ENCODE peak calls at places on chromosomes 6 and 20, in four cellular contexts. One of them, this sample, is unnamed.

GRCh38 chr6:84227044-84227433 is 404 bp downstream of the CEP162 start:
- DNase-seq in cardiac muscle cell: peak; percentile 23
- DNase-seq in cardiac fibroblast: peak; percentile 5
- DNase-seq in mesothelial cell of epicardium: no peak
- DNase-seq in this sample: no peak

GRCh38 chr20:38935285-38935684 is 9.1 kb downstream of the FAM83D start:
- DNase-seq in cardiac muscle cell: no peak
- DNase-seq in cardiac fibroblast: peak; percentile 58
- DNase-seq in mesothelial cell of epicardium: no peak
- DNase-seq in this sample: peak; percentile 62

GRCh38 chr6:122438975-122439374 is 32.6 kb downstream of the SERINC1 start:
- DNase-seq in cardiac muscle cell: no peak
- DNase-seq in cardiac fibroblast: no peak
- DNase-seq in mesothelial cell of epicardium: no peak
- DNase-seq in this sample: no peak

GRCh38 chr6:64547594-64548268 is 912.1 kb downstream of the PHF3 start:
- DNase-seq in cardiac muscle cell: no peak
- DNase-seq in cardiac fibroblast: no peak
- DNase-seq in mesothelial cell of epicardium: no peak
- DNase-seq in this sample: no peak

GRCh38 chr20:54479138-54479906 is 3.9 kb downstream of the DOK5 start:
- DNase-seq in cardiac muscle cell: peak; percentile 10
- DNase-seq in cardiac fibroblast: no peak
- DNase-seq in mesothelial cell of epicardium: no peak
- DNase-seq in this sample: peak; percentile 4

GRCh38 chr6:45472383-45472782 is 94.6 kb upstream of the SUPT3H start:
- DNase-seq in cardiac muscle cell: no peak
- DNase-seq in cardiac fibroblast: peak; percentile 60
- DNase-seq in mesothelial cell of epicardium: no peak
- DNase-seq in this sample: no peak

GRCh38 chr20:50101900-50102299 is 11.1 kb downstream of the UBE2V1 start:
- DNase-seq in cardiac muscle cell: no peak
- DNase-seq in cardiac fibroblast: no peak
- DNase-seq in mesothelial cell of epicardium: no peak
- DNase-seq in this sample: no peak

GRCh38 chr6:3292431-3293197 is 33.9 kb downstream of the PSMG4 start:
- DNase-seq in cardiac muscle cell: no peak
- DNase-seq in cardiac fibroblast: no peak
- DNase-seq in mesothelial cell of epicardium: no peak
- DNase-seq in this sample: no peak

GRCh38 chr20:48919882-48920526 is 1.5 kb upstream of the ARFGEF2 start:
- DNase-seq in cardiac muscle cell: no peak
- DNase-seq in cardiac fibroblast: no peak
- DNase-seq in mesothelial cell of epicardium: no peak
- DNase-seq in this sample: no peak

GRCh38 chr6:138307816-138308727 is 69.6 kb upstream of the SMIM28 start:
- DNase-seq in cardiac muscle cell: no peak
- DNase-seq in cardiac fibroblast: peak; percentile 29
- DNase-seq in mesothelial cell of epicardium: peak; percentile 53
- DNase-seq in this sample: peak; percentile 16

GRCh38 chr6:123570813-123571684 is 65.7 kb downstream of the TRDN start:
- DNase-seq in cardiac muscle cell: no peak
- DNase-seq in cardiac fibroblast: no peak
- DNase-seq in mesothelial cell of epicardium: no peak
- DNase-seq in this sample: no peak

GRCh38 chr6:40054602-40055001 is 120.3 kb upstream of the MOCS1 start:
- DNase-seq in cardiac muscle cell: no peak
- DNase-seq in cardiac fibroblast: no peak
- DNase-seq in mesothelial cell of epicardium: no peak
- DNase-seq in this sample: no peak

GRCh38 chr6:52050051-52050405 is 37.4 kb downstream of the PKHD1 start:
- DNase-seq in cardiac muscle cell: no peak
- DNase-seq in cardiac fibroblast: no peak
- DNase-seq in mesothelial cell of epicardium: no peak
- DNase-seq in this sample: no peak

GRCh38 chr6:52046456-52046855 is 41.0 kb downstream of the PKHD1 start:
- DNase-seq in cardiac muscle cell: no peak
- DNase-seq in cardiac fibroblast: no peak
- DNase-seq in mesothelial cell of epicardium: no peak
- DNase-seq in this sample: no peak

GRCh38 chr6:52053038-52053704 is 34.2 kb downstream of the PKHD1 start:
- DNase-seq in cardiac muscle cell: no peak
- DNase-seq in cardiac fibroblast: no peak
- DNase-seq in mesothelial cell of epicardium: no peak
- DNase-seq in this sample: no peak

GRCh38 chr6:52045033-52045432 is 42.4 kb downstream of the PKHD1 start:
- DNase-seq in cardiac muscle cell: no peak
- DNase-seq in cardiac fibroblast: no peak
- DNase-seq in mesothelial cell of epicardium: no peak
- DNase-seq in this sample: no peak

GRCh38 chr6:52049252-52050050 is 38.0 kb downstream of the PKHD1 start:
- DNase-seq in cardiac muscle cell: peak; percentile 55
- DNase-seq in cardiac fibroblast: peak; percentile 59
- DNase-seq in mesothelial cell of epicardium: no peak
- DNase-seq in this sample: peak; percentile 50
- TF ChIP-seq CTCF in cardiac muscle cell: peak; percentile 70
- TF ChIP-seq CTCF in cardiac fibroblast: peak; percentile 57
- TF ChIP-seq CTCF in mesothelial cell of epicardium: peak; percentile 57
- TF ChIP-seq CTCF in this sample: peak; percentile 49

GRCh38 chr6:107536183-107536582 is 46.3 kb downstream of the SOBP start:
- DNase-seq in cardiac muscle cell: peak; percentile 83
- DNase-seq in cardiac fibroblast: no peak
- DNase-seq in mesothelial cell of epicardium: no peak
- DNase-seq in this sample: no peak
- TF ChIP-seq CTCF in cardiac muscle cell: no peak
- TF ChIP-seq CTCF in cardiac fibroblast: no peak
- TF ChIP-seq CTCF in mesothelial cell of epicardium: no peak
- TF ChIP-seq CTCF in this sample: no peak

GRCh38 chr6:157952751-157953479 is 28.7 kb upstream of the SYNJ2 start:
- DNase-seq in cardiac muscle cell: no peak
- DNase-seq in cardiac fibroblast: peak; percentile 34
- DNase-seq in mesothelial cell of epicardium: no peak
- DNase-seq in this sample: peak; percentile 33

GRCh38 chr6:157954150-157955117 is 27.2 kb upstream of the SYNJ2 start:
- DNase-seq in cardiac muscle cell: no peak
- DNase-seq in cardiac fibroblast: peak; percentile 54
- DNase-seq in mesothelial cell of epicardium: no peak
- DNase-seq in this sample: no peak

GRCh38 chr6:157955675-157956074 is 26.0 kb upstream of the SYNJ2 start:
- DNase-seq in cardiac muscle cell: no peak
- DNase-seq in cardiac fibroblast: no peak
- DNase-seq in mesothelial cell of epicardium: no peak
- DNase-seq in this sample: no peak

GRCh38 chr6:157953580-157954091 is 28.0 kb upstream of the SYNJ2 start:
- DNase-seq in cardiac muscle cell: no peak
- DNase-seq in cardiac fibroblast: peak; percentile 18
- DNase-seq in mesothelial cell of epicardium: no peak
- DNase-seq in this sample: no peak

GRCh38 chr6:157951828-157952227 is 29.8 kb upstream of the SYNJ2 start:
- DNase-seq in cardiac muscle cell: no peak
- DNase-seq in cardiac fibroblast: no peak
- DNase-seq in mesothelial cell of epicardium: no peak
- DNase-seq in this sample: no peak
- TF ChIP-seq CTCF in cardiac muscle cell: no peak
- TF ChIP-seq CTCF in cardiac fibroblast: no peak
- TF ChIP-seq CTCF in mesothelial cell of epicardium: no peak
- TF ChIP-seq CTCF in this sample: no peak

GRCh38 chr6:6907286-6907685 is 200.5 kb upstream of the RREB1 start:
- DNase-seq in cardiac muscle cell: no peak
- DNase-seq in cardiac fibroblast: no peak
- DNase-seq in mesothelial cell of epicardium: no peak
- DNase-seq in this sample: no peak
- TF ChIP-seq CTCF in cardiac muscle cell: no peak
- TF ChIP-seq CTCF in cardiac fibroblast: no peak
- TF ChIP-seq CTCF in mesothelial cell of epicardium: no peak
- TF ChIP-seq CTCF in this sample: no peak

DNA sequence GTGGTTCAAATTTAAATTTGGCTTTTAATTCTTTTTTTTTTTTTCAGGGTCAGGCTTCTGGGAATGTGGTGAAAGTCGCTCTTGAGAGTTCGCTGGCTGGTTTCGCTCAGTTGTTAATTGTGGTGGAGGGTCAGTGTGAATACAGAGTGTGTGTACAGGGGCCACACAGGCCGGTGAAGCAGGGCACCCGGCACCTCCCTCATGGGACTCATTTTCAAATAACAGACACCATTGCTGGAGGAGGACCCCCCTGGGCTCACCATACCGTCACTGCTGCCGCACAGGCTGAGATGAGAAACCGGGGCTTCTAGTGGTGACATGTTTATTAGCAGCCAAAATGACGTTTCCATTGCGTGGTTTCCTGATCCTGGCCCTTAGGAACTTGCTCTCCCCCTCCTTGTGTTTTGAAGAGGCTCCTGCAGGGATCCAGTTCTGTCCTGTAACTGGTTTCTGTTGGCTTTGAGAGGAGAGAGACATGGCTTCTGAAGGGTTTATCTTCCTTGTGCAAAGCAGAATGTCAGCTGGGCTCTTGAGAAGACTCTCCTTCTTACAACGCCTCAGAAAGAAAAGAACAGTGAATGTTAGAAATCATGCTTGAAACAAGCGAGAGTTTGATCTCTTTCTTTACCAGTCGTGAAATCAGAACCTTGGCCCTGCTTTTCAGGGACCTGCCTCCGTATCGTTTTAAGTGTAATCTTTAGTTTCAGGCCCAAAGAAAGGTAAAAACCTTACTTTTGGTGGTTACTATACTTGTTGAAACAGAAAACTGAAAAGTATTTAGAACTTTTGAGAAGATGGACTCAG is 37.8 kb downstream of the DUSP22 start:
- DNase-seq in cardiac muscle cell: peak; percentile 56
- DNase-seq in cardiac fibroblast: no peak
- DNase-seq in mesothelial cell of epicardium: no peak
- DNase-seq in this sample: no peak
- TF ChIP-seq CTCF in cardiac muscle cell: no peak
- TF ChIP-seq CTCF in cardiac fibroblast: no peak
- TF ChIP-seq CTCF in mesothelial cell of epicardium: no peak
- TF ChIP-seq CTCF in this sample: no peak